ENCODE peak calls at places on chromosomes 6 and 20, in seven cellular contexts. One of them, this sample, is unnamed.

GRCh38 chr6:5275497-5275896 is 14.2 kb downstream of the FARS2 start:
- DNase-seq in fibroblast of mammary gland: no peak
- DNase-seq in choroid plexus epithelial cell: peak; percentile 37
- DNase-seq in left ventricle myocardium inferior: no peak
- DNase-seq in lower lobe of right lung: no peak
- DNase-seq in AG10803: no peak
- DNase-seq in uterus: no peak
- DNase-seq in this sample: no peak

GRCh38 chr6:24646771-24647170 is 780 bp upstream of the KIAA0319 start:
- DNase-seq in fibroblast of mammary gland: peak; percentile 11
- DNase-seq in choroid plexus epithelial cell: peak; percentile 14
- DNase-seq in left ventricle myocardium inferior: no peak
- DNase-seq in AG10803: no peak
- DNase-seq in uterus: no peak
- DNase-seq in lower lobe of right lung: no peak
- DNase-seq in this sample: peak; percentile 92

GRCh38 chr6:21987501-21987957 is 309.3 kb downstream of the PRL start:
- DNase-seq in choroid plexus epithelial cell: peak; percentile 95
- DNase-seq in lower lobe of right lung: peak; percentile 48
- DNase-seq in fibroblast of mammary gland: peak; percentile 90
- DNase-seq in left ventricle myocardium inferior: peak; percentile 53
- DNase-seq in AG10803: peak; percentile 84
- DNase-seq in uterus: peak; percentile 80
- DNase-seq in this sample: peak; percentile 72

GRCh38 chr6:32186496-32186840 is 2.4 kb upstream of the AGER start:
- DNase-seq in choroid plexus epithelial cell: no peak
- DNase-seq in left ventricle myocardium inferior: no peak
- DNase-seq in fibroblast of mammary gland: no peak
- DNase-seq in uterus: no peak
- DNase-seq in lower lobe of right lung: no peak
- DNase-seq in AG10803: no peak
- DNase-seq in this sample: no peak

GRCh38 chr20:32252189-32252588 is 25.3 kb upstream of the KIF3B start:
- DNase-seq in AG10803: no peak
- DNase-seq in uterus: no peak
- DNase-seq in fibroblast of mammary gland: no peak
- DNase-seq in lower lobe of right lung: no peak
- DNase-seq in choroid plexus epithelial cell: no peak
- DNase-seq in left ventricle myocardium inferior: no peak
- DNase-seq in this sample: no peak

GRCh38 chr6:20946037-20946436 is 411.8 kb downstream of the CDKAL1 start:
- DNase-seq in left ventricle myocardium inferior: no peak
- DNase-seq in AG10803: peak; percentile 49
- DNase-seq in fibroblast of mammary gland: peak; percentile 68
- DNase-seq in uterus: no peak
- DNase-seq in lower lobe of right lung: no peak
- DNase-seq in choroid plexus epithelial cell: peak; percentile 73
- DNase-seq in this sample: peak; percentile 20

GRCh38 chr20:4006640-4007039 is 8.7 kb downstream of the RNF24 start:
- DNase-seq in left ventricle myocardium inferior: peak; percentile 71
- DNase-seq in lower lobe of right lung: no peak
- DNase-seq in fibroblast of mammary gland: no peak
- DNase-seq in uterus: peak; percentile 22
- DNase-seq in choroid plexus epithelial cell: no peak
- DNase-seq in AG10803: peak; percentile 71
- DNase-seq in this sample: no peak

GRCh38 chr6:83417880-83418663 is 12.8 kb downstream of the ME1 start:
- DNase-seq in AG10803: peak; percentile 67
- DNase-seq in uterus: no peak
- DNase-seq in choroid plexus epithelial cell: peak; percentile 90
- DNase-seq in fibroblast of mammary gland: peak; percentile 75
- DNase-seq in left ventricle myocardium inferior: no peak
- DNase-seq in lower lobe of right lung: no peak
- DNase-seq in this sample: peak; percentile 72

GRCh38 chr6:20875369-20875963 is 341.2 kb downstream of the CDKAL1 start:
- DNase-seq in left ventricle myocardium inferior: no peak
- DNase-seq in uterus: no peak
- DNase-seq in lower lobe of right lung: no peak
- DNase-seq in choroid plexus epithelial cell: peak; percentile 83
- DNase-seq in fibroblast of mammary gland: peak; percentile 58
- DNase-seq in AG10803: peak; percentile 28
- DNase-seq in this sample: peak; percentile 53

GRCh38 chr6:166162599-166163342 is 4.9 kb downstream of the TBXT start:
- DNase-seq in choroid plexus epithelial cell: no peak
- DNase-seq in lower lobe of right lung: no peak
- DNase-seq in left ventricle myocardium inferior: no peak
- DNase-seq in fibroblast of mammary gland: no peak
- DNase-seq in AG10803: no peak
- DNase-seq in uterus: no peak
- DNase-seq in this sample: no peak

GRCh38 chr6:23036401-23036983 is 467.1 kb downstream of the HDGFL1 start:
- DNase-seq in uterus: no peak
- DNase-seq in left ventricle myocardium inferior: no peak
- DNase-seq in AG10803: no peak
- DNase-seq in choroid plexus epithelial cell: peak; percentile 26
- DNase-seq in fibroblast of mammary gland: peak; percentile 5
- DNase-seq in lower lobe of right lung: no peak
- DNase-seq in this sample: no peak

DNA sequence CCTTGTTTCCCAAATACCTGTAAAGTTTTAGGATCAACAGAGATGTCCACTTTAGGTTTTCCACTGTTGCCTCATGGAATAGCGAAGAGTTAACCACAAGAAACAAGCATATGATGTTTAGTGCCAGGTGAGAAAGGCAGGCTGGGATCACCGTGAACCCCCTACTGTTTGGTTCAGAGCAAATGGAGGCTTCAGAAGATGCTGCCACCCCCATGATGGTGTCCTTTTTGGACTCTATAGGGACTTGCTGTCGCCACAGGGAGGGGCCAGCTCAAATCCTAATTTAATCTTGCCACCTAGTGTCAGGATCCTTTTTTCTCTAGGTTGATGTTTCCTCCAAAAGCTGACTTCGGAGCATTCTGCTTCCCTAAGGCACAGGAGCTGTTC is 1.9 kb upstream of the DLL1 start:
- DNase-seq in lower lobe of right lung: no peak
- DNase-seq in fibroblast of mammary gland: no peak
- DNase-seq in AG10803: no peak
- DNase-seq in left ventricle myocardium inferior: no peak
- DNase-seq in uterus: no peak
- DNase-seq in choroid plexus epithelial cell: no peak
- DNase-seq in this sample: peak; percentile 52
- TF ChIP-seq CTCF in lower lobe of right lung: no peak
- TF ChIP-seq CTCF in fibroblast of mammary gland: no peak
- TF ChIP-seq CTCF in AG10803: peak; percentile 14
- TF ChIP-seq CTCF in left ventricle myocardium inferior: peak; percentile 48
- TF ChIP-seq CTCF in uterus: no peak
- TF ChIP-seq CTCF in choroid plexus epithelial cell: peak; percentile 26
- TF ChIP-seq CTCF in this sample: peak; percentile 46

GRCh38 chr6:149275621-149276020 is 41.9 kb upstream of the TAB2 start:
- DNase-seq in lower lobe of right lung: no peak
- DNase-seq in AG10803: no peak
- DNase-seq in choroid plexus epithelial cell: peak; percentile 31
- DNase-seq in fibroblast of mammary gland: no peak
- DNase-seq in left ventricle myocardium inferior: no peak
- DNase-seq in uterus: no peak
- DNase-seq in this sample: no peak

GRCh38 chr6:149271348-149272340 is 45.9 kb upstream of the TAB2 start:
- DNase-seq in fibroblast of mammary gland: peak; percentile 66
- DNase-seq in lower lobe of right lung: peak; percentile 58
- DNase-seq in AG10803: peak; percentile 3
- DNase-seq in uterus: no peak
- DNase-seq in left ventricle myocardium inferior: no peak
- DNase-seq in choroid plexus epithelial cell: peak; percentile 88
- DNase-seq in this sample: no peak

GRCh38 chr6:149278996-149279395 is 38.5 kb upstream of the TAB2 start:
- DNase-seq in lower lobe of right lung: no peak
- DNase-seq in AG10803: no peak
- DNase-seq in left ventricle myocardium inferior: no peak
- DNase-seq in uterus: no peak
- DNase-seq in choroid plexus epithelial cell: no peak
- DNase-seq in fibroblast of mammary gland: no peak
- DNase-seq in this sample: no peak

GRCh38 chr6:149273318-149273717 is 44.2 kb upstream of the TAB2 start:
- DNase-seq in choroid plexus epithelial cell: no peak
- DNase-seq in uterus: no peak
- DNase-seq in left ventricle myocardium inferior: peak; percentile 41
- DNase-seq in lower lobe of right lung: peak; percentile 70
- DNase-seq in AG10803: no peak
- DNase-seq in fibroblast of mammary gland: no peak
- DNase-seq in this sample: no peak

GRCh38 chr6:149277621-149278020 is 39.9 kb upstream of the TAB2 start:
- DNase-seq in uterus: no peak
- DNase-seq in lower lobe of right lung: no peak
- DNase-seq in choroid plexus epithelial cell: no peak
- DNase-seq in fibroblast of mammary gland: no peak
- DNase-seq in AG10803: no peak
- DNase-seq in left ventricle myocardium inferior: no peak
- DNase-seq in this sample: no peak
- H3K4me3 ChIP-seq in uterus: no peak overlapping the region
- H3K4me3 ChIP-seq in lower lobe of right lung: no peak overlapping the region
- H3K4me3 ChIP-seq in choroid plexus epithelial cell: no peak overlapping the region
- H3K4me3 ChIP-seq in fibroblast of mammary gland: no peak overlapping the region
- H3K4me3 ChIP-seq in AG10803: no peak overlapping the region
- H3K4me3 ChIP-seq in left ventricle myocardium inferior: no peak overlapping the region
- H3K4me3 ChIP-seq in this sample: no peak overlapping the region

DNA sequence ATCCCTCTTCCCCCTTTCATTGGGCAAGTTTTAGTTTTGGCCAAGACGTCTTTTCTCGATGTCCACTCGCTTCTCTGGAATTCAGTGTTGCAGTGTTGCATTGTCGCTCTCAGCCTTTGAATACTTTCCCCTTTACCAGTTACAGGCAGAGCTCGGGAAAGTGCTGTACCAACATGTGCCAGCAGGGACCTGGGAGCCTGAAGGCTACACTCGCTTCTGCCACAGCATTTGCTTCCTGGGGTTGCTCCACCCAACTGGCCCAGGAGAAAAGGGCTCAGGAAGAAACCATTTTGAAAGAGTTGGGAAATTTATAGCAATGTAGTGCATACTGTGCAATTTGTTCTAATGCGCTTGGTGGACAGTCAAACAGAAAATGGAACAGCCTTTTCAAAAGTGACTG is 78.6 kb downstream of the LINC00237 start:
- DNase-seq in fibroblast of mammary gland: no peak
- DNase-seq in left ventricle myocardium inferior: no peak
- DNase-seq in AG10803: no peak
- DNase-seq in lower lobe of right lung: no peak
- DNase-seq in uterus: no peak
- DNase-seq in choroid plexus epithelial cell: no peak
- DNase-seq in this sample: peak; percentile 1
- TF ChIP-seq CTCF in fibroblast of mammary gland: no peak
- TF ChIP-seq CTCF in left ventricle myocardium inferior: no peak
- TF ChIP-seq CTCF in AG10803: peak; percentile 7
- TF ChIP-seq CTCF in lower lobe of right lung: no peak
- TF ChIP-seq CTCF in uterus: no peak
- TF ChIP-seq CTCF in choroid plexus epithelial cell: no peak
- TF ChIP-seq CTCF in this sample: no peak

GRCh38 chr6:38283734-38284362 is 355.9 kb downstream of the BTBD9 start:
- DNase-seq in choroid plexus epithelial cell: no peak
- DNase-seq in fibroblast of mammary gland: peak; percentile 66
- DNase-seq in AG10803: no peak
- DNase-seq in lower lobe of right lung: no peak
- DNase-seq in left ventricle myocardium inferior: no peak
- DNase-seq in uterus: no peak
- DNase-seq in this sample: peak; percentile 59
- H3K4me3 ChIP-seq in choroid plexus epithelial cell: no peak overlapping the region
- H3K4me3 ChIP-seq in fibroblast of mammary gland: no peak overlapping the region
- H3K4me3 ChIP-seq in AG10803: no peak overlapping the region
- H3K4me3 ChIP-seq in lower lobe of right lung: no peak overlapping the region
- H3K4me3 ChIP-seq in left ventricle myocardium inferior: no peak overlapping the region
- H3K4me3 ChIP-seq in uterus: no peak overlapping the region
- H3K4me3 ChIP-seq in this sample: no peak overlapping the region

DNA sequence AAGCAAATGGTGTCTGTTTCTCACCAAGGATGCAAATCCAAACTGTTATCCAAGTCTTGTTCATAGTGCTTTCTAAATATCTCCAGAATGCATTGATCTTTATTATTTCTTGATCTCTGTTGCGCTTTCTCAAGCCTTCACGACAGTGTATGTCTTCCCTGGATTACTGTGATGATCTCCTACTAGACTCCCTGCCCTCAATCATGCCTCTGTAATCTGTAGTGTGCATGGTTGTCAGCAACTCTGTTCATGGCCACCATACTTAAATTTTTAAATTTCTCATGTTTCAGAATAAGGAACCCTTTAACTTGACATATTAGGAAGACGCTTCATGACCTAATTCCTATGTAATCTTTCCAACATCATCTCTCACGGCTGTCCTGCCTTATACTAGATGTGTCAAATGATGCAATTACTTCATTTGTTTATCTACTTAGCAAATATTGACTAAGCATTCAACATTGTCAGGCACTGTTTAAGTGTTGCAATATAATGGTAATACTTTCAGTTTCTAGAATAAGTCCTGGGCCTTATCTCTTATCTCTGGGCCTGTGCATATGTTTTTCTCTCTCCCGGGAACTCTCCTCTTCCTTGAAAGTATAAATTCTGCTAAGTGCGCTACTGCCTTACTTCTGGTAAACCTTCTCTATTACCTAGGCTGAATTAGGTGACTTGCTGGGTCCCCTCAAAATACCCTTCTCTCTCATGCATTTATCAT is 25.6 kb upstream of the AHI1 start:
- DNase-seq in uterus: no peak
- DNase-seq in AG10803: peak; percentile 9
- DNase-seq in left ventricle myocardium inferior: no peak
- DNase-seq in fibroblast of mammary gland: peak; percentile 51
- DNase-seq in lower lobe of right lung: no peak
- DNase-seq in choroid plexus epithelial cell: peak; percentile 79
- DNase-seq in this sample: peak; percentile 73
- TF ChIP-seq CTCF in uterus: no peak
- TF ChIP-seq CTCF in AG10803: no peak
- TF ChIP-seq CTCF in left ventricle myocardium inferior: no peak
- TF ChIP-seq CTCF in fibroblast of mammary gland: no peak
- TF ChIP-seq CTCF in lower lobe of right lung: no peak
- TF ChIP-seq CTCF in choroid plexus epithelial cell: no peak
- TF ChIP-seq CTCF in this sample: no peak

DNA sequence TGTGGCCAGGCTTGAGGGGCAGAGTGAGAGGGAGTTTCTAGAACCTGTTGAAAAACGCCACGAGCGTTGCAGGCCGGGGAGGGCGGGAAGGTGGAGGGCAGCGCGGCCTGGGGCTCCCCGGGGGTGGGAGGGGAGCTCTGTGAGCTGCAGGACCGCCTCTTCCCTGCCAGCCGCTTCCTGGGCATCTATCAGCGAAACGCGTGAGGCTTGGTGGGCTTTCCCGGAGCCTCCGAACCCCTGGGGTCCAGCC is 633 bp upstream of the BHLHE23 start:
- DNase-seq in choroid plexus epithelial cell: no peak
- DNase-seq in left ventricle myocardium inferior: no peak
- DNase-seq in fibroblast of mammary gland: no peak
- DNase-seq in uterus: no peak
- DNase-seq in lower lobe of right lung: no peak
- DNase-seq in AG10803: no peak
- DNase-seq in this sample: no peak
- H3K4me3 ChIP-seq in choroid plexus epithelial cell: no peak overlapping the region
- H3K4me3 ChIP-seq in left ventricle myocardium inferior: peak overlapping the region; percentile 52
- H3K4me3 ChIP-seq in fibroblast of mammary gland: no peak overlapping the region
- H3K4me3 ChIP-seq in uterus: no peak overlapping the region
- H3K4me3 ChIP-seq in lower lobe of right lung: no peak overlapping the region
- H3K4me3 ChIP-seq in AG10803: no peak overlapping the region
- H3K4me3 ChIP-seq in this sample: no peak overlapping the region

This sample was measured in epithelial cell of esophagus.